ENCODE peak calls at places on chromosomes 16 and 17, in five cellular contexts. A is CD4-positive, alpha-beta T cell; U is AG04450; D is kidney; N is BE2C. G is an unnamed sample.

GRCh38 chr17:73902416-73903181 is 258.4 kb upstream of the SDK2 start:
- DNase-seq in D (no peak), A (no peak), N (peak), U (no peak), G (peak)

GRCh38 chr17:2990396-2990795 is 73.0 kb downstream of the OR1D5 start:
- DNase-seq in A (no peak), D (no peak), N (no peak), U (no peak), G (no peak)

GRCh38 chr17:29143894-29144293 is 36.3 kb downstream of the MYO18A start:
- DNase-seq in D (no peak), U (no peak), A (no peak), N (peak), G (peak)

GRCh38 chr17:80949451-80950421 is 41.9 kb upstream of the CHMP6 start:
- DNase-seq in U (no peak), N (peak), A (no peak), D (peak), G (no peak)

GRCh38 chr17:8991514-8992285 is 26.2 kb upstream of the PIK3R5 start:
- DNase-seq in D (no peak), A (peak), U (peak), N (peak), G (peak)

GRCh38 chr16:1048442-1049112 is 24.0 kb upstream of the SSTR5 start:
- DNase-seq in N (peak), D (no peak), A (no peak), U (no peak), G (peak)

GRCh38 chr17:4420692-4421131 is 13.0 kb upstream of the SPNS3 start:
- DNase-seq in D (no peak), N (peak), U (peak), A (peak), G (peak)

GRCh38 chr16:78961464-78961863 is 639.1 kb downstream of the MAF start:
- DNase-seq in U (no peak), A (no peak), D (no peak), N (no peak), G (no peak)

GRCh38 chr16:17346774-17347569 is 123.8 kb downstream of the XYLT1 start:
- DNase-seq in D (no peak), A (no peak), N (no peak), U (no peak), G (no peak)

GRCh38 chr16:79351927-79352326 is 248.6 kb downstream of the MAF start:
- DNase-seq in N (no peak), A (no peak), U (no peak), D (no peak), G (no peak)

GRCh38 chr17:82241183-82241925 is 12.5 kb downstream of the SLC16A3 start:
- DNase-seq in N (peak), U (no peak), A (no peak), D (peak), G (no peak)

GRCh38 chr17:71117461-71117860 is 948.1 kb downstream of the KCNJ2 start:
- DNase-seq in A (no peak), U (no peak), D (no peak), N (no peak), G (no peak)

GRCh38 chr17:71115669-71115972 is 946.3 kb downstream of the KCNJ2 start:
- DNase-seq in A (no peak), D (no peak), N (no peak), U (no peak), G (no peak)

GRCh38 chr17:71114911-71115668 is 945.8 kb downstream of the KCNJ2 start:
- DNase-seq in A (no peak), U (no peak), D (no peak), N (no peak), G (no peak)

DNA sequence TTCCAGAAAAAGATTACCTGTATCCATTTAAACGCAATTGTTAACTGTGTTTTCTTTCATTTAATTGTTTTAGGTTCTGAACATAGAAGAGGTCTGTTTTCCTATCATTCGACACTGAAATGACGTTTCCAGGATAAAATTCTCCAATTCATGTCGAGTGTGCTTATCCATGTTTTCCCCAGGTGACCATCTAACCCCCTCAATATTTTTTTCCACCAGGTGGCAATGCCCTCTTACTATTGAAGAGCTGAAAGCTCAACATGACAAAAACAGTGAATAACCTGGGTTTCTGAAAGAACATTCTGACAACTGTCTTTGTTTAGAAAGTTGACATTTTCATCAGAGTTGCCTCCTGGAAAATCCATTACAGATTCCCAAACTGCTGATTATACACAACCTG is 948.7 kb downstream of the KCNJ2 start:
- DNase-seq in D (no peak), N (peak), A (no peak), U (no peak), G (peak)
- TF ChIP-seq CTCF in D (peak), N (peak), A (no peak), U (peak), G (no peak)

DNA sequence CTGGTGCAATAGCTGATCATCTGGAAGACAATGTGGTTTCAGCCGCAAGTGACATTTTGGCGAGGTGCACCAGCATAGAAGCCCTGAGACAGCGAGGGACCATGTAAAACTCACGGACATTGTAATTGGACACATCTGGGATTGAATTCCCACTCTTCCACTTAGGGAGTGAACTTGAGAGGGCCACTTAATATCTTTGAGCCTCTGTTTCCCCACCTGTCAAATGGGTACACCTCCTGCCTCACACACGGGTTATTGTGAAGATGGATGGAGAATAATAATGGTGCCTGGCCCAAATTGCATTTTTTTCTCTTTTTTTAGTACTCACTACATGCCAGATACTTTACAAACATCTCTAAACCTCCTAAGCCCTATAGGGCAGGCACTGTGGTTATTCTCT is 45.5 kb upstream of the MEOX1 start:
- DNase-seq in D (no peak), A (no peak), N (no peak), U (no peak), G (no peak)
- TF ChIP-seq CTCF in D (no peak), A (no peak), N (no peak), U (no peak), G (no peak)

DNA sequence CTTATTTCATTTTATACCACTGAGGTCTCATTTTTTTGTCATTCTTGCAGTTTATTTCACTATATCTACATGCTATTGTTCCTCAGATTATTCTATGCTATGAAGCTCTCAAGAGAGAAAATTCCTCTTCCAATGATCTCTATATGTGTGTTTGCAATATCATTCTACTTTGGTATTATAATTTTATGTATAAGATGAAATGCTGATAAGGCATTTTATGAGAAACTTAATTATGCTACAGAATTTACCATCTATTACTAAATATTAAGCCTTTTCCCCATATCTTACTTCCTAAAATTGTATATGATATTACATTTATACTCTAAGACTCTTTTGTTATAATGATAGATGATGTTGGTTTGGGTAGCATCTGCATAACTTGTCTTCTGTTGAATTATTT is 765.5 kb downstream of the KCNJ2 start:
- DNase-seq in N (no peak), A (no peak), U (no peak), D (no peak), G (no peak)
- TF ChIP-seq CTCF in N (no peak), A (no peak), U (no peak), D (no peak), G (no peak)

GRCh38 chr16:66698046-66698445 is 1.5 kb upstream of the CMTM4 start:
- DNase-seq in D (no peak), A (no peak), N (no peak), U (no peak), G (no peak)

GRCh38 chr16:66695935-66696668 is 441 bp downstream of the CMTM4 start:
- DNase-seq in N (peak), D (peak), A (no peak), U (no peak), G (peak)

GRCh38 chr16:66699898-66700297 is 3.4 kb upstream of the CMTM4 start:
- DNase-seq in N (no peak), U (no peak), D (no peak), A (no peak), G (no peak)

GRCh38 chr16:66695474-66695934 is 1.0 kb downstream of the CMTM4 start:
- DNase-seq in D (no peak), A (no peak), U (no peak), N (no peak), G (no peak)

DNA sequence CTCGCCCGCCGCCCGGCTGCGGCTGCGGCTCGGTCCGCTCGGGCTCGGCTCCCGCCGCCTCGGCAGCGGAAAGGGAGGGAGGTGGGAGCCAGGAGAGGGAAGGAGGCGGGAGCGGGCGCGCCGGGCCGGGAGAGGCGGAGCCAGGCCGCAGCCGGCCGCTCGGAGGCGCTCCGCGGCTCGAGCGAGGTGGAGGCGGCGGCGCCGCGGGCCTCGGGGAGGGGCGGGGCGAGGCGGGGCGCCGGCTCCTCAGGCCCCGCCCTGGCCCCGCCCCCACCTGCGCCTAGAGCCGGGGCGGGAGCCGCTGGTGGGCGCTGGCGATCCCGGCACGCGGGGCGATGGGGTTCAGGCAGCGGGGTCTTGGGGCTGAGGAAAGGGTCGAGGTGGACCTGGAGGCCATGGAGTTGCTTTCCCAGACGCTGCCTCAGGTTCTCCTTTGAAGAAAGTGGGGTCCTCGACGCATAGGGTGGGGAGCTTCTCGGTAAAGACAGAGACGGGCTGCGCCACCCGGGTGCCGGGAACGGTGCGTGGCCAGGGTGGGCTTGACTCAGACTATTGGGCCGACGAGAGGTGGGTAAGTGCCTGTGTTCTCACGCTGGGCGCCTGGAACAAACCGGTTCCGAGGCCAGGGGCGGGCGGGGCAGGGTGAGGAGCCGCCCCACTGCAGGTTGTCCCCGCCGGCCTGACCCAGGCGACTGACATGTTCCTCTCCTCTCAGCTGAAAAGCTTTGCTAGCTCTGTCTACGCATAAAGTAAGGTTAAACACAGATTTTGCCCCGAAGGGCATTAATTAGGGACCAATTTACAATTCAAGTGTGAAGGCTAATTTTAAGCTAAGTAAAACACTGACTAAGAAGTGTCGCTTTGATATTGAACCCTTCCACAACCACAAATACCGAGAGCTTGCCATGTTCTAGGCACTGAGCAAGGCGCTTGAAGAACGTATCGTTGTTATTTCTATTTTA is at the start of gene CMTM4:
- DNase-seq in N (peak), D (peak), U (peak), A (peak), G (peak)
- TF ChIP-seq CTCF in N (peak), D (peak), U (no peak), A (no peak), G (no peak)

GRCh38 chr17:37292429-37293139 is 83.2 kb upstream of the C17orf78 start:
- DNase-seq in D (no peak), A (no peak), N (no peak), U (no peak), G (no peak)
- TF ChIP-seq CTCF in D (no peak), A (no peak), N (no peak), U (no peak), G (no peak)